ENCODE peak calls at places on chromosomes 7 and 10, in eight cellular contexts. One of them, this sample, is unnamed.

GRCh38 chr10:12750526-12751201 is 250.8 kb downstream of the CCDC3 start:
- DNase-seq in AML-193: no peak
- DNase-seq in renal cortical epithelial cell: no peak
- DNase-seq in PC-9: no peak
- DNase-seq in pons: no peak
- DNase-seq in head of caudate nucleus: no peak
- DNase-seq in BJ: no peak
- DNase-seq in activated CD8-positive, alpha-beta T cell treated with anti-CD3 and anti-CD28 coated beads, Interleukin-2, amount 10 ng/mL, durations not matched to agents 7 days and 5 days: no peak
- DNase-seq in this sample: no peak

GRCh38 chr7:130667593-130668257 is 823 bp downstream of the COPG2 start:
- DNase-seq in AML-193: no peak
- DNase-seq in renal cortical epithelial cell: no peak
- DNase-seq in PC-9: no peak
- DNase-seq in pons: peak; percentile 26
- DNase-seq in head of caudate nucleus: peak; percentile 11
- DNase-seq in BJ: no peak
- DNase-seq in activated CD8-positive, alpha-beta T cell treated with anti-CD3 and anti-CD28 coated beads, Interleukin-2, amount 10 ng/mL, durations not matched to agents 7 days and 5 days: peak; percentile 21
- DNase-seq in this sample: peak; percentile 69

GRCh38 chr10:25444266-25444665 is 269.5 kb downstream of the GPR158 start:
- DNase-seq in AML-193: no peak
- DNase-seq in renal cortical epithelial cell: no peak
- DNase-seq in PC-9: no peak
- DNase-seq in pons: no peak
- DNase-seq in head of caudate nucleus: no peak
- DNase-seq in BJ: no peak
- DNase-seq in activated CD8-positive, alpha-beta T cell treated with anti-CD3 and anti-CD28 coated beads, Interleukin-2, amount 10 ng/mL, durations not matched to agents 7 days and 5 days: no peak
- DNase-seq in this sample: no peak

GRCh38 chr7:130896898-130897514 is 163.0 kb upstream of the KLF14 start:
- DNase-seq in AML-193: peak; percentile 57
- DNase-seq in renal cortical epithelial cell: peak; percentile 71
- DNase-seq in PC-9: peak; percentile 50
- DNase-seq in pons: peak; percentile 83
- DNase-seq in head of caudate nucleus: peak; percentile 83
- DNase-seq in BJ: no peak
- DNase-seq in activated CD8-positive, alpha-beta T cell treated with anti-CD3 and anti-CD28 coated beads, Interleukin-2, amount 10 ng/mL, durations not matched to agents 7 days and 5 days: peak; percentile 79
- DNase-seq in this sample: peak; percentile 95

GRCh38 chr7:1081931-1082401 is 5.9 kb upstream of the GPER1 start:
- DNase-seq in AML-193: no peak
- DNase-seq in renal cortical epithelial cell: peak; percentile 19
- DNase-seq in PC-9: no peak
- DNase-seq in pons: no peak
- DNase-seq in head of caudate nucleus: no peak
- DNase-seq in BJ: no peak
- DNase-seq in activated CD8-positive, alpha-beta T cell treated with anti-CD3 and anti-CD28 coated beads, Interleukin-2, amount 10 ng/mL, durations not matched to agents 7 days and 5 days: no peak
- DNase-seq in this sample: peak; percentile 76

GRCh38 chr10:132341017-132341416 is 9.0 kb downstream of the LRRC27 start:
- DNase-seq in AML-193: no peak
- DNase-seq in renal cortical epithelial cell: no peak
- DNase-seq in PC-9: no peak
- DNase-seq in pons: no peak
- DNase-seq in head of caudate nucleus: no peak
- DNase-seq in BJ: no peak
- DNase-seq in activated CD8-positive, alpha-beta T cell treated with anti-CD3 and anti-CD28 coated beads, Interleukin-2, amount 10 ng/mL, durations not matched to agents 7 days and 5 days: no peak
- DNase-seq in this sample: no peak

GRCh38 chr7:79787623-79788022 is 334.2 kb upstream of the MAGI2 start:
- DNase-seq in AML-193: no peak
- DNase-seq in renal cortical epithelial cell: peak; percentile 1
- DNase-seq in PC-9: no peak
- DNase-seq in pons: no peak
- DNase-seq in head of caudate nucleus: no peak
- DNase-seq in BJ: no peak
- DNase-seq in activated CD8-positive, alpha-beta T cell treated with anti-CD3 and anti-CD28 coated beads, Interleukin-2, amount 10 ng/mL, durations not matched to agents 7 days and 5 days: no peak
- DNase-seq in this sample: no peak

GRCh38 chr10:62045765-62046521 is 144.4 kb downstream of the ARID5B start:
- DNase-seq in AML-193: peak; percentile 38
- DNase-seq in renal cortical epithelial cell: peak; percentile 90
- DNase-seq in PC-9: peak; percentile 44
- DNase-seq in pons: no peak
- DNase-seq in head of caudate nucleus: no peak
- DNase-seq in BJ: peak; percentile 97
- DNase-seq in activated CD8-positive, alpha-beta T cell treated with anti-CD3 and anti-CD28 coated beads, Interleukin-2, amount 10 ng/mL, durations not matched to agents 7 days and 5 days: no peak
- DNase-seq in this sample: no peak

GRCh38 chr10:114708717-114709352 is 50.8 kb upstream of the ABLIM1 start:
- DNase-seq in AML-193: no peak
- DNase-seq in renal cortical epithelial cell: peak; percentile 94
- DNase-seq in PC-9: peak; percentile 92
- DNase-seq in pons: no peak
- DNase-seq in head of caudate nucleus: no peak
- DNase-seq in BJ: peak; percentile 37
- DNase-seq in activated CD8-positive, alpha-beta T cell treated with anti-CD3 and anti-CD28 coated beads, Interleukin-2, amount 10 ng/mL, durations not matched to agents 7 days and 5 days: no peak
- DNase-seq in this sample: peak; percentile 45

GRCh38 chr10:27536437-27536836 is 32.3 kb downstream of the RAB18 start:
- DNase-seq in AML-193: no peak
- DNase-seq in renal cortical epithelial cell: no peak
- DNase-seq in PC-9: no peak
- DNase-seq in pons: no peak
- DNase-seq in head of caudate nucleus: no peak
- DNase-seq in BJ: no peak
- DNase-seq in activated CD8-positive, alpha-beta T cell treated with anti-CD3 and anti-CD28 coated beads, Interleukin-2, amount 10 ng/mL, durations not matched to agents 7 days and 5 days: no peak
- DNase-seq in this sample: no peak

GRCh38 chr10:70674560-70675495 is 2.5 kb downstream of the ADAMTS14 start:
- DNase-seq in AML-193: no peak
- DNase-seq in renal cortical epithelial cell: no peak
- DNase-seq in PC-9: peak; percentile 30
- DNase-seq in pons: no peak
- DNase-seq in head of caudate nucleus: no peak
- DNase-seq in BJ: no peak
- DNase-seq in activated CD8-positive, alpha-beta T cell treated with anti-CD3 and anti-CD28 coated beads, Interleukin-2, amount 10 ng/mL, durations not matched to agents 7 days and 5 days: no peak
- DNase-seq in this sample: peak; percentile 34

GRCh38 chr10:110793887-110794286 is 77.8 kb upstream of the PDCD4 start:
- DNase-seq in AML-193: no peak
- DNase-seq in renal cortical epithelial cell: no peak
- DNase-seq in PC-9: no peak
- DNase-seq in pons: no peak
- DNase-seq in head of caudate nucleus: no peak
- DNase-seq in BJ: no peak
- DNase-seq in activated CD8-positive, alpha-beta T cell treated with anti-CD3 and anti-CD28 coated beads, Interleukin-2, amount 10 ng/mL, durations not matched to agents 7 days and 5 days: no peak
- DNase-seq in this sample: no peak

GRCh38 chr7:98217623-98218582 is 6.7 kb downstream of the BHLHA15 start:
- DNase-seq in AML-193: peak; percentile 43
- DNase-seq in renal cortical epithelial cell: no peak
- DNase-seq in PC-9: no peak
- DNase-seq in pons: peak; percentile 89
- DNase-seq in head of caudate nucleus: peak; percentile 75
- DNase-seq in BJ: no peak
- DNase-seq in activated CD8-positive, alpha-beta T cell treated with anti-CD3 and anti-CD28 coated beads, Interleukin-2, amount 10 ng/mL, durations not matched to agents 7 days and 5 days: no peak
- DNase-seq in this sample: no peak

GRCh38 chr7:130814753-130815152 is 80.7 kb upstream of the KLF14 start:
- DNase-seq in AML-193: no peak
- DNase-seq in renal cortical epithelial cell: peak; percentile 46
- DNase-seq in PC-9: no peak
- DNase-seq in pons: no peak
- DNase-seq in head of caudate nucleus: no peak
- DNase-seq in BJ: no peak
- DNase-seq in activated CD8-positive, alpha-beta T cell treated with anti-CD3 and anti-CD28 coated beads, Interleukin-2, amount 10 ng/mL, durations not matched to agents 7 days and 5 days: no peak
- DNase-seq in this sample: peak; percentile 54

GRCh38 chr10:27783660-27784059 is 38.0 kb upstream of the MKX start:
- DNase-seq in AML-193: no peak
- DNase-seq in renal cortical epithelial cell: peak; percentile 54
- DNase-seq in PC-9: no peak
- DNase-seq in pons: no peak
- DNase-seq in head of caudate nucleus: no peak
- DNase-seq in BJ: peak; percentile 10
- DNase-seq in activated CD8-positive, alpha-beta T cell treated with anti-CD3 and anti-CD28 coated beads, Interleukin-2, amount 10 ng/mL, durations not matched to agents 7 days and 5 days: peak; percentile 44
- DNase-seq in this sample: peak; percentile 75

GRCh38 chr7:8260871-8261707 is 878 bp downstream of the ICA1 start:
- DNase-seq in AML-193: no peak
- DNase-seq in renal cortical epithelial cell: peak; percentile 33
- DNase-seq in PC-9: peak; percentile 80
- DNase-seq in pons: no peak
- DNase-seq in head of caudate nucleus: peak; percentile 65
- DNase-seq in BJ: no peak
- DNase-seq in activated CD8-positive, alpha-beta T cell treated with anti-CD3 and anti-CD28 coated beads, Interleukin-2, amount 10 ng/mL, durations not matched to agents 7 days and 5 days: no peak
- DNase-seq in this sample: peak; percentile 86

GRCh38 chr10:50972591-50972990 is 87.2 kb upstream of the A1CF start:
- DNase-seq in AML-193: no peak
- DNase-seq in renal cortical epithelial cell: peak; percentile 89
- DNase-seq in PC-9: no peak
- DNase-seq in pons: no peak
- DNase-seq in head of caudate nucleus: no peak
- DNase-seq in BJ: no peak
- DNase-seq in activated CD8-positive, alpha-beta T cell treated with anti-CD3 and anti-CD28 coated beads, Interleukin-2, amount 10 ng/mL, durations not matched to agents 7 days and 5 days: no peak
- DNase-seq in this sample: peak; percentile 84

GRCh38 chr7:158035343-158035742 is 552.3 kb downstream of the PTPRN2 start:
- DNase-seq in AML-193: no peak
- DNase-seq in renal cortical epithelial cell: no peak
- DNase-seq in PC-9: no peak
- DNase-seq in pons: no peak
- DNase-seq in head of caudate nucleus: no peak
- DNase-seq in BJ: no peak
- DNase-seq in activated CD8-positive, alpha-beta T cell treated with anti-CD3 and anti-CD28 coated beads, Interleukin-2, amount 10 ng/mL, durations not matched to agents 7 days and 5 days: no peak
- DNase-seq in this sample: no peak

GRCh38 chr10:127877116-127877515 is 15.6 kb downstream of the CLRN3 start:
- DNase-seq in AML-193: no peak
- DNase-seq in renal cortical epithelial cell: no peak
- DNase-seq in PC-9: no peak
- DNase-seq in pons: no peak
- DNase-seq in head of caudate nucleus: no peak
- DNase-seq in BJ: no peak
- DNase-seq in activated CD8-positive, alpha-beta T cell treated with anti-CD3 and anti-CD28 coated beads, Interleukin-2, amount 10 ng/mL, durations not matched to agents 7 days and 5 days: no peak
- DNase-seq in this sample: no peak

GRCh38 chr10:29689001-29689400 is 54.2 kb upstream of the SVIL start:
- DNase-seq in AML-193: no peak
- DNase-seq in renal cortical epithelial cell: peak; percentile 76
- DNase-seq in PC-9: no peak
- DNase-seq in pons: no peak
- DNase-seq in head of caudate nucleus: no peak
- DNase-seq in BJ: no peak
- DNase-seq in activated CD8-positive, alpha-beta T cell treated with anti-CD3 and anti-CD28 coated beads, Interleukin-2, amount 10 ng/mL, durations not matched to agents 7 days and 5 days: no peak
- DNase-seq in this sample: peak; percentile 42

GRCh38 chr7:24737281-24737680 is 20.0 kb downstream of the GSDME start:
- DNase-seq in AML-193: no peak
- DNase-seq in renal cortical epithelial cell: peak; percentile 32
- DNase-seq in PC-9: no peak
- DNase-seq in pons: no peak
- DNase-seq in head of caudate nucleus: no peak
- DNase-seq in BJ: no peak
- DNase-seq in activated CD8-positive, alpha-beta T cell treated with anti-CD3 and anti-CD28 coated beads, Interleukin-2, amount 10 ng/mL, durations not matched to agents 7 days and 5 days: no peak
- DNase-seq in this sample: no peak

This sample was measured in DMS53.